ENCODE peak calls at places on chromosome 7, in six cellular contexts. C is GM12878, S is K562, Y is H1, T is HepG2, D is GM12892. B is an unnamed sample.

GRCh38 chr7:101733713-101734475 is 83.5 kb upstream of the CUX1 start:
- DNase-seq in C (no peak), S (peak), Y (peak), T (peak), D (no peak), B (no peak)

GRCh38 chr7:47942132-47942531 is 6.1 kb downstream of the PKD1L1 start:
- DNase-seq in C (no peak), S (no peak), Y (no peak), T (no peak), D (no peak), B (no peak)

GRCh38 chr7:32058017-32058416 is 12.2 kb downstream of the PDE1C start:
- DNase-seq in C (no peak), S (no peak), Y (no peak), T (no peak), D (no peak), B (no peak)

GRCh38 chr7:140635821-140636220 is 4.8 kb downstream of the DENND2A start:
- DNase-seq in C (no peak), S (no peak), Y (no peak), T (no peak), D (no peak), B (no peak)

GRCh38 chr7:74612015-74612829 is 45.3 kb upstream of the GTF2I start:
- DNase-seq in C (no peak), S (peak), Y (no peak), T (peak), D (no peak), B (no peak)

GRCh38 chr7:27103489-27104226 is 1.2 kb upstream of the HOXA2 start:
- DNase-seq in C (no peak), S (no peak), Y (no peak), T (no peak), D (no peak), B (no peak)

GRCh38 chr7:39950473-39951155 is 558 bp downstream of the CDK13 start:
- DNase-seq in C (no peak), S (peak), Y (peak), T (no peak), D (peak), B (peak)

GRCh38 chr7:25856056-25856780 is 295.8 kb upstream of the NFE2L3 start:
- DNase-seq in C (no peak), S (peak), Y (no peak), T (no peak), D (no peak), B (no peak)

GRCh38 chr7:132402096-132402495 is 174.2 kb downstream of the PLXNA4 start:
- DNase-seq in C (no peak), S (no peak), Y (no peak), T (no peak), D (no peak), B (no peak)

GRCh38 chr7:3300221-3300650 is 816 bp upstream of the SDK1 start:
- DNase-seq in C (no peak), S (no peak), Y (peak), T (peak), D (no peak), B (no peak)

GRCh38 chr7:112009081-112009480 is 197.1 kb downstream of the DOCK4 start:
- DNase-seq in C (no peak), S (no peak), Y (no peak), T (peak), D (no peak), B (no peak)

GRCh38 chr7:83519240-83519639 is 129.7 kb downstream of the SEMA3E start:
- DNase-seq in C (no peak), S (no peak), Y (no peak), T (no peak), D (no peak), B (no peak)

GRCh38 chr7:144391823-144392255 is 11.7 kb downstream of the NOBOX start:
- DNase-seq in C (no peak), S (peak), Y (peak), T (peak), D (no peak), B (no peak)

GRCh38 chr7:38796636-38797501 is 112.1 kb downstream of the VPS41 start:
- DNase-seq in C (peak), S (peak), Y (peak), T (peak), D (no peak), B (no peak)

GRCh38 chr7:44631458-44632115 is 25.2 kb downstream of the OGDH start:
- DNase-seq in C (no peak), S (no peak), Y (no peak), T (no peak), D (no peak), B (no peak)

GRCh38 chr7:47720141-47720906 is 138.4 kb upstream of the TNS3 start:
- DNase-seq in C (no peak), S (no peak), Y (no peak), T (no peak), D (no peak), B (no peak)

GRCh38 chr7:120714945-120715344 is 143.0 kb downstream of the TSPAN12 start:
- DNase-seq in C (no peak), S (no peak), Y (no peak), T (no peak), D (no peak), B (no peak)

GRCh38 chr7:116492654-116493109 is 6.9 kb upstream of the CAV2 start:
- DNase-seq in C (no peak), S (no peak), Y (no peak), T (no peak), D (no peak), B (no peak)

GRCh38 chr7:107676249-107676648 is 15.6 kb downstream of the SLC26A4 start:
- DNase-seq in C (no peak), S (no peak), Y (no peak), T (no peak), D (no peak), B (no peak)

GRCh38 chr7:28732037-28732869 is 225.9 kb downstream of the TRIL start:
- DNase-seq in C (no peak), S (no peak), Y (no peak), T (no peak), D (no peak), B (no peak)

GRCh38 chr7:5234852-5235831 is 45.1 kb downstream of the WIPI2 start:
- DNase-seq in C (peak), S (no peak), Y (no peak), T (no peak), D (no peak), B (no peak)

GRCh38 chr7:83827036-83827435 is 178.1 kb upstream of the SEMA3E start:
- DNase-seq in C (no peak), S (no peak), Y (no peak), T (no peak), D (no peak), B (no peak)

GRCh38 chr7:116547347-116547746 is 22.5 kb downstream of the CAV1 start:
- DNase-seq in C (no peak), S (no peak), Y (no peak), T (no peak), D (no peak), B (no peak)

GRCh38 chr7:32158076-32158475 is 87.9 kb upstream of the PDE1C start:
- DNase-seq in C (no peak), S (no peak), Y (no peak), T (no peak), D (no peak), B (no peak)

GRCh38 chr7:2821842-2822507 is 22.1 kb downstream of the GNA12 start:
- DNase-seq in C (no peak), S (no peak), Y (no peak), T (no peak), D (no peak), B (no peak)

GRCh38 chr7:148921806-148922205 is 37.7 kb upstream of the EZH2 start:
- DNase-seq in C (no peak), S (no peak), Y (no peak), T (no peak), D (no peak), B (no peak)

GRCh38 chr7:124201768-124202349 is 169.0 kb upstream of the TMEM229A start:
- DNase-seq in C (no peak), S (no peak), Y (no peak), T (no peak), D (no peak), B (no peak)

GRCh38 chr7:116953727-116954442 is 584 bp downstream of the ST7 start:
- DNase-seq in C (no peak), S (peak), Y (peak), T (peak), D (peak), B (peak)

GRCh38 chr7:66330961-66331360 is 125.8 kb downstream of the TPST1 start:
- DNase-seq in C (no peak), S (no peak), Y (no peak), T (no peak), D (no peak), B (no peak)

GRCh38 chr7:143245123-143245522 is 18.1 kb upstream of the GSTK1 start:
- DNase-seq in C (no peak), S (no peak), Y (no peak), T (no peak), D (no peak), B (no peak)

GRCh38 chr7:27152816-27153486 is 568 bp upstream of the HOXA3 start:
- DNase-seq in C (no peak), S (no peak), Y (peak), T (no peak), D (no peak), B (no peak)

GRCh38 chr7:65250697-65251395 is 122.8 kb upstream of the ZNF92 start:
- DNase-seq in C (no peak), S (no peak), Y (peak), T (no peak), D (no peak), B (no peak)

GRCh38 chr7:150879345-150879744 is 27.0 kb downstream of the AOC1 start:
- DNase-seq in C (no peak), S (no peak), Y (no peak), T (no peak), D (no peak), B (no peak)

DNA sequence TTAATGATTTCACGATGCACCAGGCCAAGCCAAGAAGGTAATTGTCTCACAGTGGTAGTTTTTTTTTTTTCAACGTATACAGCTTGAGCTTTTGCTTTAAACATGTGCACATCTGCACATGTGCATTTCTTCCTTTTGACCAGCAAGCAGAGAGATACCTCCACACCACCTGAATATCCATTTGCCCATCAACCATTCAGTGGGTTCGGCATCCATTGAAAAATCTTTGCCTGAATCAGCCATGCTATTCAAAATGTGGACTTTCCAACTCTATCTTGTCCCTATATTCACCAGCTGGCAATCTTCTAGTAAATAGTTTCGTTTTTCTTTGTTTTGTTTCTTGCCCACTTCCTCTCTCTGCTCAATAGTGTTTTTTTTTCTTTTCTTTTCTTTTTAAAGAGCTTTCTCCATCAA is 7.7 kb upstream of the TRA2A start:
- DNase-seq in C (peak), S (no peak), Y (no peak), T (no peak), D (no peak), B (no peak)
- TF ChIP-seq TAF1 in C (no peak), S (no peak), Y (no peak), T (no peak), D (no peak), B (no peak)

DNA sequence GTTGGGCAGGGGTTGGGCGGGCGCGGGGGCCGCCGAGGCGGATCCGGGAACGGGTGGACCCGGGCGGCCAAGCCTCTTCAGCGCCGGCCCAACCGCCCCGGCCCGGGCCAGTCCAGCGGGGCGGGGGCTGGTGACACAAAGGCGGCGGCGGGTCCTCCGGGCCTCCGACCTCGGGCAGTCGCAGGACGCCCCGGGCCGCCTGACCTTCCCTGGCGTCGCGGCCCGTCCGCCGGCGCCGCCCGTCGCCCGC is 54.2 kb downstream of the METTL2B start:
- DNase-seq in C (no peak), S (no peak), Y (no peak), T (no peak), D (no peak), B (no peak)
- TF ChIP-seq POLR2A in C (peak), S (no peak), Y (no peak), T (peak), D (peak), B (no peak)

GRCh38 chr7:20220824-20221547 is 3.8 kb upstream of the MACC1 start:
- DNase-seq in C (no peak), S (peak), Y (no peak), T (no peak), D (no peak), B (no peak)

GRCh38 chr7:20218261-20218660 is 1.1 kb upstream of the MACC1 start:
- DNase-seq in C (no peak), S (peak), Y (no peak), T (peak), D (no peak), B (no peak)

GRCh38 chr7:20219062-20219445 is 1.9 kb upstream of the MACC1 start:
- DNase-seq in C (no peak), S (no peak), Y (no peak), T (no peak), D (no peak), B (no peak)

GRCh38 chr7:20220293-20220755 is 3.1 kb upstream of the MACC1 start:
- DNase-seq in C (no peak), S (peak), Y (no peak), T (no peak), D (no peak), B (no peak)

GRCh38 chr7:20219446-20220292 is 2.5 kb upstream of the MACC1 start:
- DNase-seq in C (peak), S (peak), Y (no peak), T (peak), D (no peak), B (no peak)
- TF ChIP-seq TAF1 in C (peak), S (peak), Y (no peak), T (no peak), D (peak), B (peak)

GRCh38 chr7:139340037-139340807 is 915 bp upstream of the FMC1 start:
- DNase-seq in C (peak), S (peak), Y (peak), T (peak), D (peak), B (peak)
- TF ChIP-seq POLR2A in C (peak), S (peak), Y (peak), T (peak), D (no peak), B (peak)